ENCODE peak calls at places on chromosomes 5 and 9, in seven cellular contexts. One of them, this sample, is unnamed.

GRCh38 chr5:94432499-94432898 is 185.9 kb downstream of the KIAA0825 start:
- DNase-seq in testis: no peak
- DNase-seq in Peyer's patch: no peak
- DNase-seq in lung: no peak
- DNase-seq in heart left ventricle: no peak
- DNase-seq in lower lobe of right lung: no peak
- DNase-seq in adrenal gland: no peak
- DNase-seq in this sample: no peak

GRCh38 chr9:134622896-134623407 is 18.7 kb upstream of the COL5A1 start:
- DNase-seq in testis: no peak
- DNase-seq in Peyer's patch: no peak
- DNase-seq in lung: no peak
- DNase-seq in heart left ventricle: peak; percentile 3
- DNase-seq in lower lobe of right lung: peak; percentile 16
- DNase-seq in adrenal gland: no peak
- DNase-seq in this sample: peak; percentile 2

GRCh38 chr9:73116030-73116429 is 35.6 kb upstream of the ANXA1 start:
- DNase-seq in testis: no peak
- DNase-seq in Peyer's patch: no peak
- DNase-seq in lung: no peak
- DNase-seq in heart left ventricle: no peak
- DNase-seq in lower lobe of right lung: no peak
- DNase-seq in adrenal gland: no peak
- DNase-seq in this sample: no peak

GRCh38 chr5:154277499-154277898 is 87.0 kb downstream of the GALNT10 start:
- DNase-seq in testis: no peak
- DNase-seq in Peyer's patch: no peak
- DNase-seq in lung: no peak
- DNase-seq in heart left ventricle: no peak
- DNase-seq in lower lobe of right lung: no peak
- DNase-seq in adrenal gland: no peak
- DNase-seq in this sample: no peak

GRCh38 chr5:160305319-160305718 is 7.0 kb downstream of the CCNJL start:
- DNase-seq in testis: no peak
- DNase-seq in Peyer's patch: no peak
- DNase-seq in lung: no peak
- DNase-seq in heart left ventricle: no peak
- DNase-seq in lower lobe of right lung: no peak
- DNase-seq in adrenal gland: no peak
- DNase-seq in this sample: no peak

GRCh38 chr9:36867672-36868471 is 166.2 kb downstream of the PAX5 start:
- DNase-seq in testis: no peak
- DNase-seq in Peyer's patch: peak; percentile 76
- DNase-seq in lung: peak; percentile 38
- DNase-seq in heart left ventricle: no peak
- DNase-seq in lower lobe of right lung: no peak
- DNase-seq in adrenal gland: no peak
- DNase-seq in this sample: no peak

GRCh38 chr9:85960688-85961093 is 19.7 kb downstream of the NAA35 start:
- DNase-seq in testis: no peak
- DNase-seq in Peyer's patch: no peak
- DNase-seq in lung: no peak
- DNase-seq in heart left ventricle: peak; percentile 24
- DNase-seq in lower lobe of right lung: no peak
- DNase-seq in adrenal gland: no peak
- DNase-seq in this sample: no peak

GRCh38 chr5:53983568-53984465 is 326.6 kb downstream of the ARL15 start:
- DNase-seq in testis: no peak
- DNase-seq in Peyer's patch: no peak
- DNase-seq in lung: no peak
- DNase-seq in heart left ventricle: no peak
- DNase-seq in lower lobe of right lung: no peak
- DNase-seq in adrenal gland: no peak
- DNase-seq in this sample: no peak

GRCh38 chr9:96135071-96135825 is 166.7 kb downstream of the HSD17B3 start:
- DNase-seq in testis: no peak
- DNase-seq in Peyer's patch: no peak
- DNase-seq in lung: no peak
- DNase-seq in heart left ventricle: no peak
- DNase-seq in lower lobe of right lung: no peak
- DNase-seq in adrenal gland: no peak
- DNase-seq in this sample: no peak

GRCh38 chr5:178248750-178249149 is 16.1 kb upstream of the PHYKPL start:
- DNase-seq in testis: no peak
- DNase-seq in Peyer's patch: no peak
- DNase-seq in lung: no peak
- DNase-seq in heart left ventricle: no peak
- DNase-seq in lower lobe of right lung: no peak
- DNase-seq in adrenal gland: no peak
- DNase-seq in this sample: no peak

GRCh38 chr9:21836437-21837161 is 34.2 kb downstream of the MTAP start:
- DNase-seq in testis: no peak
- DNase-seq in Peyer's patch: no peak
- DNase-seq in lung: no peak
- DNase-seq in heart left ventricle: no peak
- DNase-seq in lower lobe of right lung: no peak
- DNase-seq in adrenal gland: peak; percentile 48
- DNase-seq in this sample: no peak

DNA sequence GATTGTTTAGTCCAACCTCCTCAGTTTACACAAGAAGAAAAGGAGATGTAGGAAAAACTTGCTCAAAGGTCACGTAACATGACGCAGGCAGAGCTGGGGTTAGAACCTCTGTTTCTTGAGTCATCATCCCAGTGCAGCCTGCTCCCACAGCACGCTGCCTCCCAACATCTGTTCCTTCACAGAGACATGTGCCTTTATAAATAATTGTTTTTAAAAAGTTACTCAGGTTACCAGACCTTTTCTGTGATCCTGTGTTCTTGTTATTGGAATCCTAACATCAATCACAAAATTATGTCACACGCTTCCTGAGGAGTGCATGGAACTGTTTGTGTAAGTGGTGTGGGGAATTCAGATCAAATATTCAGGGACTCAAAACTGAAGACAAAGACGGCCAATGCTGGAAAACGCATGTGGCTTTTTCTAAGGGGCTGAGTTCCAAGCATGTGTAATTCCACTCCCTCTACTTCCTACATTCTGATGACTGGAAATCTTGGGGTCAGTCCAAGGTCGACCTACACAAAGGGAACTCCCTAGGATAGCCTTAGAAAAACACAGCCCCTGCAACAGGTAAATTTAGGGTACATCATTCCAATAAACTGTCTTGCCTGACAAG is 184.3 kb downstream of the TSSK1B start:
- DNase-seq in testis: peak; percentile 53
- DNase-seq in Peyer's patch: peak; percentile 64
- DNase-seq in lung: no peak
- DNase-seq in heart left ventricle: peak; percentile 63
- DNase-seq in lower lobe of right lung: no peak
- DNase-seq in adrenal gland: peak; percentile 61
- DNase-seq in this sample: no peak
- H3K27ac ChIP-seq in testis: no peak overlapping the region
- H3K27ac ChIP-seq in Peyer's patch: peak overlapping the region; percentile 55
- H3K27ac ChIP-seq in lung: peak overlapping the region; percentile 55
- H3K27ac ChIP-seq in heart left ventricle: peak overlapping the region; percentile 79
- H3K27ac ChIP-seq in lower lobe of right lung: peak overlapping the region; percentile 44
- H3K27ac ChIP-seq in adrenal gland: peak overlapping the region; percentile 78
- H3K27ac ChIP-seq in this sample: no peak overlapping the region

GRCh38 chr9:118215544-118215943 is 511.3 kb downstream of the TLR4 start:
- DNase-seq in testis: no peak
- DNase-seq in Peyer's patch: peak; percentile 68
- DNase-seq in lung: no peak
- DNase-seq in heart left ventricle: no peak
- DNase-seq in lower lobe of right lung: no peak
- DNase-seq in adrenal gland: no peak
- DNase-seq in this sample: peak; percentile 26
- TF ChIP-seq CTCF in testis: no peak
- TF ChIP-seq CTCF in Peyer's patch: no peak
- TF ChIP-seq CTCF in lung: no peak
- TF ChIP-seq CTCF in heart left ventricle: no peak
- TF ChIP-seq CTCF in lower lobe of right lung: no peak
- TF ChIP-seq CTCF in adrenal gland: no peak
- TF ChIP-seq CTCF in this sample: peak; percentile 26

GRCh38 chr9:136193891-136194279 is 11.0 kb downstream of the LHX3 start:
- DNase-seq in testis: no peak
- DNase-seq in Peyer's patch: no peak
- DNase-seq in lung: no peak
- DNase-seq in heart left ventricle: no peak
- DNase-seq in lower lobe of right lung: no peak
- DNase-seq in adrenal gland: no peak
- DNase-seq in this sample: peak; percentile 77
- H3K27me3 ChIP-seq in testis: no peaks in the 10 kb centered on the region
- H3K27me3 ChIP-seq in Peyer's patch: peaks cover 55% of the 10 kb centered on the region
- H3K27me3 ChIP-seq in lung: peaks cover 41% of the 10 kb centered on the region
- H3K27me3 ChIP-seq in heart left ventricle: peaks cover 93% of the 10 kb centered on the region
- H3K27me3 ChIP-seq in lower lobe of right lung: peaks cover 97% of the 10 kb centered on the region
- H3K27me3 ChIP-seq in adrenal gland: peaks cover 87% of the 10 kb centered on the region
- H3K27me3 ChIP-seq in this sample: no peaks in the 10 kb centered on the region

DNA sequence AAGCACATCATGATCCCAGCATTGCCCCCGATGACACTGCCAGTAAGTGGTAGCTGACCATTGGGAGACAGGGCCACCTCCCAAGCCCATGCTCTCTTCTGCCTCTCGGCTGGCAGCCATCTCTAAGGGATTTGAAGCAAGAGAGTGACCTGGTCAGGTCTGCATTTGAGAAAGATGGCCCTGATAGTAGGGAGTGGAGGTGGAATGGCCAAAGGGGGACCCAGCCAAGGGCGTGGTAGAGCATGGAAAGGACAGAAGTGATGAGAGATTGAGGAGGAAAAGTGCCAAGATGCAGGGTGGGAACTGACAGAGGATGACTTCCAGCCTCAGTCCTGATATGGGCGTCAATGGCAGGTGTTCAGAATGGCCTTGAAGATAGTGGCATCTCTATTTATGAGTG is 9.0 kb downstream of the ABL1 start:
- DNase-seq in testis: no peak
- DNase-seq in Peyer's patch: no peak
- DNase-seq in lung: no peak
- DNase-seq in heart left ventricle: no peak
- DNase-seq in lower lobe of right lung: no peak
- DNase-seq in adrenal gland: no peak
- DNase-seq in this sample: no peak
- H3K27ac ChIP-seq in testis: no peak overlapping the region
- H3K27ac ChIP-seq in Peyer's patch: peak overlapping the region; percentile 91
- H3K27ac ChIP-seq in lung: no peak overlapping the region
- H3K27ac ChIP-seq in heart left ventricle: peak overlapping the region; percentile 79
- H3K27ac ChIP-seq in lower lobe of right lung: no peak overlapping the region
- H3K27ac ChIP-seq in adrenal gland: peak overlapping the region; percentile 38
- H3K27ac ChIP-seq in this sample: no peak overlapping the region

GRCh38 chr5:171610053-171610452 is 175.6 kb upstream of the SMIM23 start:
- DNase-seq in testis: no peak
- DNase-seq in Peyer's patch: peak; percentile 3
- DNase-seq in lung: no peak
- DNase-seq in heart left ventricle: no peak
- DNase-seq in lower lobe of right lung: no peak
- DNase-seq in adrenal gland: no peak
- DNase-seq in this sample: no peak
- TF ChIP-seq CTCF in testis: no peak
- TF ChIP-seq CTCF in Peyer's patch: no peak
- TF ChIP-seq CTCF in lung: no peak
- TF ChIP-seq CTCF in heart left ventricle: no peak
- TF ChIP-seq CTCF in lower lobe of right lung: no peak
- TF ChIP-seq CTCF in adrenal gland: no peak
- TF ChIP-seq CTCF in this sample: no peak

DNA sequence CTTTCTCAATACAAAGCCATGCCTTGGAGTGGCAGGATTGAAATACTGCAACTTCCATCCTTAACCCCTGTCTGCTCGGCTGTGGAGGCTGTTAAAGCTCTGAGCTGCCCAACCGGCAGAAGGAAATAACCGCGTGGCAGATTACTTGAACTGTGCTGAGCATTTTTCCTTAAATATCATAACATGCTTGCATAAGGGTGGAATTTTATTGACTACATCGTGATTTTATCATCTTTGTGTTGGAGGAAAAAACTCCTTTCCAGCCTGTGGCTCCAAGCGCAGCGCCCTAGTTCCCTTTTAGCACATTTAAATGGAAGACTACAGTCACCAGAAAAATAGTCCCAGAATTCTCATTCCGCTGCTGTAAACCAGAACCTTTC is 1.6 kb downstream of the SHC3 start:
- DNase-seq in testis: no peak
- DNase-seq in Peyer's patch: no peak
- DNase-seq in lung: no peak
- DNase-seq in heart left ventricle: no peak
- DNase-seq in lower lobe of right lung: no peak
- DNase-seq in adrenal gland: no peak
- DNase-seq in this sample: no peak
- H3K27me3 ChIP-seq in testis: no peaks in the 10 kb centered on the region
- H3K27me3 ChIP-seq in Peyer's patch: peaks cover 17% of the 10 kb centered on the region
- H3K27me3 ChIP-seq in lung: peaks cover 6% of the 10 kb centered on the region
- H3K27me3 ChIP-seq in heart left ventricle: peaks cover 65% of the 10 kb centered on the region
- H3K27me3 ChIP-seq in lower lobe of right lung: peaks cover 32% of the 10 kb centered on the region
- H3K27me3 ChIP-seq in adrenal gland: no peaks in the 10 kb centered on the region
- H3K27me3 ChIP-seq in this sample: peaks cover 13% of the 10 kb centered on the region

DNA sequence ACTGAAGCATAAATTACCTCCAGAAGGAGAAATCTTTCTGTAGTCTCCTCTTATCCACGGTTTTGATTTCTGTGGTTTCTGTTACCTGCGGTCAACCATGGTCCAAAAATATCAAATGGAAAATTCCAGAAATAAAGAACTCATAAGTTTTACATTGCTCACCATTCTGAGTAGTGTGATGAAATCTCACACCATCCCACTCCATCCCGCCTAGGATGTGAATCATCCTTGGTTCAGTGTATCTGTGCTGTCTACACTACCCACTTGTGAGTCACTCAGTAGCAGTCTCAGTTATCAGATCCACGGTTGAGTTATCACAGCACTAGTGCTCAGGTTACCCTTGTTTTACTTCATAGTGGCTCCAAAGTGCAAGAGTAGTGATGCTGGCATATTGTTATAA is 371.2 kb downstream of the NFIB start:
- DNase-seq in testis: no peak
- DNase-seq in Peyer's patch: no peak
- DNase-seq in lung: no peak
- DNase-seq in heart left ventricle: no peak
- DNase-seq in lower lobe of right lung: no peak
- DNase-seq in adrenal gland: no peak
- DNase-seq in this sample: no peak
- H3K27ac ChIP-seq in testis: no peak overlapping the region
- H3K27ac ChIP-seq in Peyer's patch: no peak overlapping the region
- H3K27ac ChIP-seq in lung: peak overlapping the region; percentile 33
- H3K27ac ChIP-seq in heart left ventricle: peak overlapping the region; percentile 38
- H3K27ac ChIP-seq in lower lobe of right lung: no peak overlapping the region
- H3K27ac ChIP-seq in adrenal gland: no peak overlapping the region
- H3K27ac ChIP-seq in this sample: no peak overlapping the region

GRCh38 chr5:179858241-179858585 is 404 bp downstream of the MRNIP start:
- DNase-seq in testis: peak; percentile 55
- DNase-seq in Peyer's patch: peak; percentile 73
- DNase-seq in lung: no peak
- DNase-seq in heart left ventricle: no peak
- DNase-seq in lower lobe of right lung: peak; percentile 57
- DNase-seq in adrenal gland: peak; percentile 42
- DNase-seq in this sample: peak; percentile 15
- TF ChIP-seq CTCF in testis: no peak
- TF ChIP-seq CTCF in Peyer's patch: no peak
- TF ChIP-seq CTCF in lung: no peak
- TF ChIP-seq CTCF in heart left ventricle: no peak
- TF ChIP-seq CTCF in lower lobe of right lung: no peak
- TF ChIP-seq CTCF in adrenal gland: no peak
- TF ChIP-seq CTCF in this sample: no peak

GRCh38 chr9:126607086-126607485 is 6.6 kb upstream of the LMX1B start:
- DNase-seq in testis: no peak
- DNase-seq in Peyer's patch: no peak
- DNase-seq in lung: no peak
- DNase-seq in heart left ventricle: no peak
- DNase-seq in lower lobe of right lung: no peak
- DNase-seq in adrenal gland: no peak
- DNase-seq in this sample: no peak
- H3K27me3 ChIP-seq in testis: no peaks in the 10 kb centered on the region
- H3K27me3 ChIP-seq in Peyer's patch: peaks cover 13% of the 10 kb centered on the region
- H3K27me3 ChIP-seq in lung: peaks cover 5% of the 10 kb centered on the region
- H3K27me3 ChIP-seq in heart left ventricle: peaks cover 51% of the 10 kb centered on the region
- H3K27me3 ChIP-seq in lower lobe of right lung: peaks cover 46% of the 10 kb centered on the region
- H3K27me3 ChIP-seq in adrenal gland: peaks cover 25% of the 10 kb centered on the region
- H3K27me3 ChIP-seq in this sample: peaks cover 26% of the 10 kb centered on the region